ENCODE peak calls at places on chromosomes 12 and 14, in five cellular contexts. One of them, this sample, is unnamed.

GRCh38 chr12:52534482-52534881 is 14.3 kb upstream of the KRT5 start:
- DNase-seq in NB4: peak
- DNase-seq in fibroblast of mammary gland: no peak
- DNase-seq in psoas muscle: no peak
- DNase-seq in left lung: no peak
- DNase-seq in this sample: no peak

GRCh38 chr14:82676403-82676802 is 1142.8 kb upstream of the SEL1L start:
- DNase-seq in NB4: no peak
- DNase-seq in fibroblast of mammary gland: no peak
- DNase-seq in psoas muscle: no peak
- DNase-seq in left lung: no peak
- DNase-seq in this sample: no peak

GRCh38 chr12:132191715-132192553 is 47.7 kb downstream of the NOC4L start:
- DNase-seq in fibroblast of mammary gland: no peak
- DNase-seq in psoas muscle: no peak
- DNase-seq in left lung: no peak
- DNase-seq in NB4: no peak
- DNase-seq in this sample: no peak

GRCh38 chr14:74945261-74945851 is 10.0 kb downstream of the PGF start:
- DNase-seq in psoas muscle: peak
- DNase-seq in NB4: peak
- DNase-seq in left lung: peak
- DNase-seq in fibroblast of mammary gland: peak
- DNase-seq in this sample: no peak

GRCh38 chr12:49518914-49519573 is 19.8 kb upstream of the KCNH3 start:
- DNase-seq in psoas muscle: no peak
- DNase-seq in NB4: no peak
- DNase-seq in fibroblast of mammary gland: peak
- DNase-seq in left lung: no peak
- DNase-seq in this sample: peak

GRCh38 chr14:80988192-80988591 is 32.8 kb downstream of the TSHR start:
- DNase-seq in psoas muscle: no peak
- DNase-seq in NB4: no peak
- DNase-seq in fibroblast of mammary gland: no peak
- DNase-seq in left lung: no peak
- DNase-seq in this sample: no peak

GRCh38 chr12:108822458-108823205 is 34.8 kb downstream of the SSH1 start:
- DNase-seq in fibroblast of mammary gland: no peak
- DNase-seq in psoas muscle: no peak
- DNase-seq in left lung: no peak
- DNase-seq in NB4: peak
- DNase-seq in this sample: peak

GRCh38 chr14:87745507-87746118 is 247.4 kb downstream of the GALC start:
- DNase-seq in psoas muscle: no peak
- DNase-seq in fibroblast of mammary gland: peak
- DNase-seq in NB4: peak
- DNase-seq in left lung: no peak
- DNase-seq in this sample: peak

GRCh38 chr12:6476496-6476895 is 6.0 kb upstream of the VAMP1 start:
- DNase-seq in psoas muscle: no peak
- DNase-seq in NB4: no peak
- DNase-seq in left lung: no peak
- DNase-seq in fibroblast of mammary gland: peak
- DNase-seq in this sample: peak

GRCh38 chr12:122182887-122183587 is at the start of gene LRRC43:
- DNase-seq in fibroblast of mammary gland: no peak
- DNase-seq in left lung: peak
- DNase-seq in psoas muscle: no peak
- DNase-seq in NB4: peak
- DNase-seq in this sample: peak

GRCh38 chr12:11580125-11580751 is 69.2 kb upstream of the ETV6 start:
- DNase-seq in fibroblast of mammary gland: peak
- DNase-seq in left lung: no peak
- DNase-seq in psoas muscle: no peak
- DNase-seq in NB4: peak
- DNase-seq in this sample: peak

GRCh38 chr12:95663525-95663924 is 112.2 kb upstream of the USP44 start:
- DNase-seq in psoas muscle: no peak
- DNase-seq in fibroblast of mammary gland: no peak
- DNase-seq in left lung: no peak
- DNase-seq in NB4: no peak
- DNase-seq in this sample: peak

GRCh38 chr12:51925400-51926063 is 18.2 kb downstream of the ACVRL1 start:
- DNase-seq in fibroblast of mammary gland: no peak
- DNase-seq in psoas muscle: no peak
- DNase-seq in left lung: no peak
- DNase-seq in NB4: peak
- DNase-seq in this sample: no peak

GRCh38 chr12:128076188-128076587 is 190.8 kb upstream of the TMEM132C start:
- DNase-seq in left lung: no peak
- DNase-seq in psoas muscle: no peak
- DNase-seq in fibroblast of mammary gland: peak
- DNase-seq in NB4: peak
- DNase-seq in this sample: peak

GRCh38 chr12:3178671-3179413 is 101.7 kb downstream of the TSPAN9 start:
- DNase-seq in psoas muscle: no peak
- DNase-seq in left lung: no peak
- DNase-seq in NB4: no peak
- DNase-seq in fibroblast of mammary gland: no peak
- DNase-seq in this sample: no peak

GRCh38 chr12:121823101-121823726 is 19.4 kb downstream of the SETD1B start:
- DNase-seq in left lung: no peak
- DNase-seq in fibroblast of mammary gland: no peak
- DNase-seq in NB4: no peak
- DNase-seq in psoas muscle: no peak
- DNase-seq in this sample: no peak

GRCh38 chr12:117501470-117501869 is 140.0 kb upstream of the NOS1 start:
- DNase-seq in left lung: peak
- DNase-seq in fibroblast of mammary gland: no peak
- DNase-seq in psoas muscle: no peak
- DNase-seq in NB4: peak
- DNase-seq in this sample: no peak

GRCh38 chr12:117502233-117502632 is 140.8 kb upstream of the NOS1 start:
- DNase-seq in psoas muscle: no peak
- DNase-seq in NB4: no peak
- DNase-seq in left lung: no peak
- DNase-seq in fibroblast of mammary gland: no peak
- DNase-seq in this sample: no peak

GRCh38 chr12:117499759-117500485 is 138.5 kb upstream of the NOS1 start:
- DNase-seq in left lung: no peak
- DNase-seq in NB4: no peak
- DNase-seq in fibroblast of mammary gland: no peak
- DNase-seq in psoas muscle: no peak
- DNase-seq in this sample: no peak

GRCh38 chr12:117502633-117503032 is 141.2 kb upstream of the NOS1 start:
- DNase-seq in left lung: no peak
- DNase-seq in fibroblast of mammary gland: no peak
- DNase-seq in psoas muscle: no peak
- DNase-seq in NB4: no peak
- DNase-seq in this sample: no peak

GRCh38 chr12:117501066-117501465 is 139.6 kb upstream of the NOS1 start:
- DNase-seq in left lung: no peak
- DNase-seq in psoas muscle: no peak
- DNase-seq in fibroblast of mammary gland: no peak
- DNase-seq in NB4: no peak
- DNase-seq in this sample: no peak
- TF ChIP-seq CTCF in left lung: no peak
- TF ChIP-seq CTCF in psoas muscle: no peak
- TF ChIP-seq CTCF in fibroblast of mammary gland: no peak
- TF ChIP-seq CTCF in NB4: no peak
- TF ChIP-seq CTCF in this sample: no peak

GRCh38 chr12:21602774-21603173 is 1.9 kb downstream of the GYS2 start:
- DNase-seq in psoas muscle: no peak
- DNase-seq in left lung: no peak
- DNase-seq in fibroblast of mammary gland: no peak
- DNase-seq in NB4: no peak
- DNase-seq in this sample: no peak

GRCh38 chr12:21606175-21606574 is 1.5 kb upstream of the GYS2 start:
- DNase-seq in fibroblast of mammary gland: no peak
- DNase-seq in left lung: no peak
- DNase-seq in NB4: no peak
- DNase-seq in psoas muscle: no peak
- DNase-seq in this sample: no peak

GRCh38 chr12:21604245-21605101 is at the start of gene GYS2:
- DNase-seq in psoas muscle: no peak
- DNase-seq in NB4: no peak
- DNase-seq in fibroblast of mammary gland: no peak
- DNase-seq in left lung: no peak
- DNase-seq in this sample: no peak

GRCh38 chr12:21607701-21608100 is 3.1 kb upstream of the GYS2 start:
- DNase-seq in fibroblast of mammary gland: peak
- DNase-seq in left lung: no peak
- DNase-seq in NB4: peak
- DNase-seq in psoas muscle: no peak
- DNase-seq in this sample: peak
- TF ChIP-seq CTCF in fibroblast of mammary gland: peak
- TF ChIP-seq CTCF in left lung: peak
- TF ChIP-seq CTCF in NB4: peak
- TF ChIP-seq CTCF in psoas muscle: peak
- TF ChIP-seq CTCF in this sample: peak

DNA sequence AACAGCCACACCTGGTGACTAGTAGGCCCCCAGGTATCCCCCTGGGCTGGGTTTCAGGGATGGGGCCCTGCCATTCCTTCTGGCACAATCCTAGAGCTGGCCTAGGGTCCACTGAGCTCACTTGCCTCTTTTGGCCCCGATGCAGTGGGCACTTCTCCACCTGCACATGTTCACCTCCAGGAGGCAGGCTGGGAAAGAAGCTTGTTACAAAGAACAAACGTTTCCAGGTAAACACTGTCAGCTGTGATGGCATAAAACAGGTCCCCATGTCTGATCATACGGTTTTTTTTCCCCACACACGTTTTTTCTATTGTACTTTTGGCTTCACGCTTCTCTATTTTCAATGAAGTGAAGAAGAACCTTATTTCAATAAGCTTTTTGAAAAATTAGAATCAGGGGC is 15.8 kb upstream of the HVCN1 start:
- DNase-seq in psoas muscle: no peak
- DNase-seq in fibroblast of mammary gland: no peak
- DNase-seq in left lung: no peak
- DNase-seq in NB4: no peak
- DNase-seq in this sample: no peak
- TF ChIP-seq CTCF in psoas muscle: no peak
- TF ChIP-seq CTCF in fibroblast of mammary gland: no peak
- TF ChIP-seq CTCF in left lung: no peak
- TF ChIP-seq CTCF in NB4: peak
- TF ChIP-seq CTCF in this sample: peak

DNA sequence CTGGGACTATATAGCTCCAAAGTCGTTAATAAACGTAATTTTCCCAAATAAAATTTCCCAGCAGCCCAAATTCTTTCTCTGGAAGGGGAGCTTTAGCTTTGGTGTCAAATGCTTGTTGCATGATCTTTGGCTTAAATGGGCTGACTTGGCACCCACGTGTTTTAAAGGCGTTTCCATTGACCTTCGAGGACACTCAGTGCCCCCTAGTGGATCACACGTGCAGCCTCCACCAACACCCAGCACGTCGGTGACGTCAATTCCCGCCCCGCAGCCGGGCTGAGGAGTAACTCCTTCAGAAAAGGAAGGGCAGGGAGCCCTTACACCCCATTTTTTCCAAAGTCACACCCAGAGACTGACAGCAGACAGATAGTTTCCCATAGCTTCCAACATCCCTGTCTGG is 707.8 kb downstream of the AACS start:
- DNase-seq in fibroblast of mammary gland: peak
- DNase-seq in psoas muscle: no peak
- DNase-seq in left lung: no peak
- DNase-seq in NB4: peak
- DNase-seq in this sample: no peak
- TF ChIP-seq CTCF in fibroblast of mammary gland: peak
- TF ChIP-seq CTCF in psoas muscle: no peak
- TF ChIP-seq CTCF in left lung: no peak
- TF ChIP-seq CTCF in NB4: peak
- TF ChIP-seq CTCF in this sample: no peak

GRCh38 chr12:130347588-130347987 is 9.9 kb downstream of the PIWIL1 start:
- DNase-seq in left lung: no peak
- DNase-seq in psoas muscle: no peak
- DNase-seq in NB4: no peak
- DNase-seq in fibroblast of mammary gland: no peak
- DNase-seq in this sample: no peak
- TF ChIP-seq CTCF in left lung: no peak
- TF ChIP-seq CTCF in psoas muscle: no peak
- TF ChIP-seq CTCF in NB4: no peak
- TF ChIP-seq CTCF in fibroblast of mammary gland: no peak
- TF ChIP-seq CTCF in this sample: no peak

This sample was measured in choroid plexus epithelial cell.